ENCODE peak calls at places on chromosomes 2 and 18, in six cellular contexts. B is omental fat pad; C is cardiac muscle cell; D is CD4-positive, alpha-beta T cell; N is GM12865; F is fibroblast of lung. W is an unnamed sample.

GRCh38 chr2:168519534-168520308 is 63.6 kb downstream of the CERS6 start:
- DNase-seq in B (no peak), F (peak), D (no peak), C (no peak), N (no peak), W (no peak)

GRCh38 chr2:224722250-224722649 is 6.1 kb upstream of the CCDC195 start:
- DNase-seq in D (no peak), C (no peak), B (no peak), N (no peak), F (peak), W (no peak)

GRCh38 chr2:177314194-177314593 is 49.7 kb upstream of the NFE2L2 start:
- DNase-seq in F (peak), N (no peak), B (no peak), D (no peak), C (no peak), W (no peak)

GRCh38 chr2:10931710-10932255 is 20.0 kb downstream of the KCNF1 start:
- DNase-seq in C (no peak), N (no peak), D (no peak), F (peak), B (no peak), W (no peak)

GRCh38 chr2:170923799-170924198 is 5.3 kb upstream of the GORASP2 start:
- DNase-seq in D (no peak), N (no peak), C (no peak), B (no peak), F (no peak), W (no peak)

GRCh38 chr2:86045541-86045940 is 60.1 kb downstream of the POLR1A start:
- DNase-seq in N (no peak), B (no peak), F (no peak), D (no peak), C (no peak), W (no peak)

GRCh38 chr2:237421542-237422047 is 7.6 kb upstream of the COL6A3 start:
- DNase-seq in N (peak), B (peak), D (peak), C (peak), F (peak), W (peak)

GRCh38 chr2:118847447-118848172 is at the start of gene EN1:
- DNase-seq in D (no peak), F (peak), B (no peak), C (peak), N (no peak), W (peak)

GRCh38 chr2:228688007-228688645 is 506.6 kb upstream of the SPHKAP start:
- DNase-seq in B (no peak), N (no peak), C (no peak), D (no peak), F (no peak), W (no peak)

GRCh38 chr18:3748081-3748480 is 298.1 kb downstream of the TGIF1 start:
- DNase-seq in N (no peak), C (no peak), B (no peak), D (no peak), F (peak), W (no peak)

GRCh38 chr2:24304098-24304497 is 56.2 kb downstream of the ITSN2 start:
- DNase-seq in B (peak), D (no peak), F (peak), C (peak), N (no peak), W (no peak)

GRCh38 chr2:222915092-222915957 is 54.5 kb downstream of the ACSL3 start:
- DNase-seq in F (no peak), D (no peak), B (no peak), N (peak), C (no peak), W (no peak)

GRCh38 chr2:129744649-129745048 is 234.8 kb upstream of the RAB6C start:
- DNase-seq in D (no peak), F (no peak), C (no peak), B (no peak), N (no peak), W (no peak)

GRCh38 chr18:22033085-22033484 is 136.3 kb upstream of the GATA6 start:
- DNase-seq in D (no peak), B (no peak), N (no peak), C (no peak), F (no peak), W (no peak)

GRCh38 chr2:151238527-151239487 is 22.9 kb downstream of the RBM43 start:
- DNase-seq in B (peak), F (peak), N (peak), C (peak), D (no peak), W (peak)

GRCh38 chr2:177783835-177784448 is 288.6 kb downstream of the PDE11A start:
- DNase-seq in F (peak), N (peak), B (no peak), C (no peak), D (no peak), W (no peak)

GRCh38 chr2:165609672-165610071 is 140.2 kb downstream of the CSRNP3 start:
- DNase-seq in D (no peak), N (no peak), C (no peak), B (no peak), F (no peak), W (no peak)

GRCh38 chr2:157404363-157404762 is 39.5 kb downstream of the CYTIP start:
- DNase-seq in D (peak), N (peak), F (peak), C (no peak), B (no peak), W (no peak)

GRCh38 chr18:44514766-44515165 is 165.9 kb upstream of the SETBP1 start:
- DNase-seq in N (no peak), B (no peak), C (no peak), D (no peak), F (no peak), W (no peak)

GRCh38 chr2:57973621-57974186 is 72.9 kb upstream of the VRK2 start:
- DNase-seq in B (no peak), C (no peak), N (no peak), D (no peak), F (no peak), W (no peak)

GRCh38 chr2:65527451-65528240 is 95.2 kb upstream of the SPRED2 start:
- DNase-seq in B (no peak), N (no peak), D (no peak), F (no peak), C (no peak), W (no peak)

GRCh38 chr2:239719791-239720410 is 305.2 kb downstream of the NDUFA10 start:
- DNase-seq in N (no peak), B (no peak), C (no peak), D (no peak), F (no peak), W (no peak)

GRCh38 chr2:152376968-152377367 is 42.0 kb downstream of the FMNL2 start:
- DNase-seq in F (peak), N (no peak), B (no peak), D (no peak), C (no peak), W (no peak)

GRCh38 chr18:55879331-55879730 is 291.3 kb upstream of the TCF4 start:
- DNase-seq in D (no peak), N (no peak), F (peak), C (no peak), B (no peak), W (no peak)

GRCh38 chr18:76376668-76377358 is 118.2 kb downstream of the ZNF516 start:
- DNase-seq in B (no peak), F (no peak), N (no peak), C (no peak), D (no peak), W (no peak)

GRCh38 chr2:239642406-239643004 is 241.7 kb upstream of the HDAC4 start:
- DNase-seq in B (no peak), F (no peak), N (no peak), D (no peak), C (no peak), W (no peak)

GRCh38 chr2:105239924-105240323 is 1.6 kb upstream of the GPR45 start:
- DNase-seq in F (peak), N (no peak), C (no peak), B (no peak), D (no peak), W (no peak)

GRCh38 chr18:8608795-8609673 is at the start of gene RAB12:
- DNase-seq in N (peak), D (peak), F (peak), C (peak), B (peak), W (peak)

DNA sequence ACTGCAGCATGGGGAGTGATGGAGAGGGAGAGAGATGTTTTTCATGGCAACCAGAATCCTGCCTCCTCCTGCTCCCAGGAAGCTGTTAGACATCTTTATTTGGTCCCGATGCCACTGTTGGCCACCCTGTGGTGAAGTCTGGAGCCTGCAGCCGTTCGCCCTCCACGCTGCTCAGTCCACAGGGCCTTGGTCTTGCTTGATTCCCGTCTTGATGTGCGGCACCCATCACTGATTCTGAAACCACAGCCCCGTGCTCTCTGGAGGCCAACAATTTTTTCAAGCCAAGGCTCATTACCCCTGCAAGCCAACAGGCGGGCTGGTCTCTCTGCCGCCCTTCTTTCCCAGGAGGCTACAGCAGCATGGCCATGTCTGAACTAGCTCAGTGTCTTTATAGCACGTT is 24.5 kb downstream of the SIGLEC15 start:
- DNase-seq in F (no peak), D (no peak), B (no peak), C (no peak), N (peak), W (no peak)
- TF ChIP-seq CTCF in F (peak), D (no peak), B (no peak), C (peak), N (peak), W (peak)

GRCh38 chr2:112583497-112584133 is 794 bp upstream of the CHCHD5 start:
- DNase-seq in C (no peak), B (no peak), F (peak), D (no peak), N (peak), W (no peak)
- TF ChIP-seq CTCF in C (no peak), B (no peak), F (no peak), D (no peak), N (no peak), W (no peak)

DNA sequence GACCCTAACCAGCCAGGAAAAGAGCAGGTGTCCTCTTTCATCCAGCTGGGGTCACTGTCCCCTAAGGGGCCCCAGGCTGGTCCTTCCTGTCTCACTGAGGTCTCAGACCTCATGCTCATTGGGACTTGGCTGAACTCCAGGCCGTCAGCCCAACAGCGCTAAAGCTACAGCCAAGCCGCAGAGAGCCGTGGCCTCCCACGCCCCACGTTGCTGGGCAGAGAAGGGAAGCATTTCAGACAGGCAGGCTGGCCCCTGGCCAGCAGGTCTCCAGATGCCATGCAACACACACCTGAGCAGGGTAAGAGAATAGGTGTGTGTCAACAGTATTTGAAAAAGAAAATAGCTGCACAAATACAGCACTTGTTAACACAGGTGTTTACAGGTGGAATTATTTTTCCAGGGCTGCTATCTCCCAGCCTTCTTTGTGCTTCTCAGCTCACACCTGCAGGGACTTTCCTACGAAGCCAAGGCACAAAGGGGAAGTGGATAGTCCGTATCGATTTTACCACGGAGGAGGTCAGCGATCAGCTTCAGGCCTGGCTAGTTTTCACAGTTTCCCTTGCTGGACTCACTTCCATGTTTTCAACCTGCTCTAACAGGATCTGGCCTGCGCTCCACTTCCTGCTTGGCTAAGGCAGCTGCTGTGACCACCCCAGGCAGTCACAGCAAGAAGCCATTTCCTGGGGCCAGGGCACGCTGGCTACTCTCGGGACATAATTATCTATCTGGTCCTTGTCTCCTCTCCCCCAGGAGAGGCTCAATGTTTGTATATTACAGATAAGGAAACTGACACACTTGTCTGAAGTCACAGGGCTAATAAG is 156.1 kb upstream of the ID2 start:
- DNase-seq in N (peak), C (peak), B (no peak), F (peak), D (no peak), W (no peak)
- TF ChIP-seq CTCF in N (peak), C (peak), B (no peak), F (peak), D (no peak), W (no peak)

GRCh38 chr2:36695746-36696415 is 626 bp upstream of the VIT start:
- DNase-seq in F (peak), N (no peak), D (no peak), B (no peak), C (no peak), W (no peak)
- TF ChIP-seq CTCF in F (peak), N (no peak), D (no peak), B (no peak), C (peak), W (no peak)

GRCh38 chr2:2843969-2844548 is 513.0 kb upstream of the MYT1L start:
- DNase-seq in D (no peak), F (no peak), C (peak), N (peak), B (no peak), W (no peak)
- TF ChIP-seq CTCF in D (no peak), F (no peak), C (peak), N (peak), B (no peak), W (peak)

GRCh38 chr2:197001921-197002320 is 75.4 kb upstream of the PGAP1 start:
- DNase-seq in F (no peak), B (no peak), D (no peak), C (no peak), N (no peak), W (no peak)
- TF ChIP-seq CTCF in F (no peak), B (no peak), D (no peak), C (no peak), N (no peak), W (no peak)